ENCODE peak calls at places on chromosomes 16 and 17, in six cellular contexts. One of them, this sample, is unnamed.

GRCh38 chr16:89044394-89045180 is 49.1 kb upstream of the ACSF3 start:
- DNase-seq in HepG2: no peak
- DNase-seq in K562: no peak
- DNase-seq in H1: no peak
- DNase-seq in GM12891: no peak
- DNase-seq in GM12878: no peak
- DNase-seq in this sample: no peak

GRCh38 chr17:27569884-27570577 is 61.0 kb upstream of the LGALS9 start:
- DNase-seq in HepG2: peak
- DNase-seq in K562: peak
- DNase-seq in H1: no peak
- DNase-seq in GM12891: no peak
- DNase-seq in GM12878: no peak
- DNase-seq in this sample: no peak

GRCh38 chr17:56392274-56392673 is 201.2 kb upstream of the NOG start:
- DNase-seq in HepG2: no peak
- DNase-seq in K562: no peak
- DNase-seq in H1: no peak
- DNase-seq in GM12891: no peak
- DNase-seq in GM12878: no peak
- DNase-seq in this sample: no peak

GRCh38 chr17:21378553-21378952 is 2.4 kb downstream of the KCNJ12 start:
- DNase-seq in HepG2: no peak
- DNase-seq in K562: no peak
- DNase-seq in H1: peak
- DNase-seq in GM12891: no peak
- DNase-seq in GM12878: no peak
- DNase-seq in this sample: no peak

GRCh38 chr16:54933281-54934150 is 2.9 kb downstream of the IRX5 start:
- DNase-seq in HepG2: no peak
- DNase-seq in K562: no peak
- DNase-seq in H1: peak
- DNase-seq in GM12891: no peak
- DNase-seq in GM12878: no peak
- DNase-seq in this sample: no peak

GRCh38 chr17:38798614-38799500 is 499 bp downstream of the PIP4K2B start:
- DNase-seq in HepG2: peak
- DNase-seq in K562: peak
- DNase-seq in H1: no peak
- DNase-seq in GM12891: peak
- DNase-seq in GM12878: no peak
- DNase-seq in this sample: peak

GRCh38 chr17:32486701-32487459 is at the start of gene CDK5R1:
- DNase-seq in HepG2: peak
- DNase-seq in K562: peak
- DNase-seq in H1: peak
- DNase-seq in GM12891: peak
- DNase-seq in GM12878: no peak
- DNase-seq in this sample: peak

GRCh38 chr17:12756786-12757185 is 32.5 kb upstream of the ARHGAP44 start:
- DNase-seq in HepG2: no peak
- DNase-seq in K562: no peak
- DNase-seq in H1: no peak
- DNase-seq in GM12891: no peak
- DNase-seq in GM12878: no peak
- DNase-seq in this sample: no peak

GRCh38 chr17:3944485-3945388 is 19.5 kb downstream of the ATP2A3 start:
- DNase-seq in HepG2: no peak
- DNase-seq in K562: peak
- DNase-seq in H1: peak
- DNase-seq in GM12891: peak
- DNase-seq in GM12878: no peak
- DNase-seq in this sample: peak

GRCh38 chr16:86680137-86680536 is 101.8 kb downstream of the FOXL1 start:
- DNase-seq in HepG2: no peak
- DNase-seq in K562: no peak
- DNase-seq in H1: no peak
- DNase-seq in GM12891: no peak
- DNase-seq in GM12878: no peak
- DNase-seq in this sample: no peak

GRCh38 chr16:20868890-20869289 is 31.3 kb downstream of the DCUN1D3 start:
- DNase-seq in HepG2: peak
- DNase-seq in K562: no peak
- DNase-seq in H1: no peak
- DNase-seq in GM12891: no peak
- DNase-seq in GM12878: no peak
- DNase-seq in this sample: no peak

GRCh38 chr16:14199624-14200023 is 128.5 kb downstream of the MRTFB start:
- DNase-seq in HepG2: no peak
- DNase-seq in K562: no peak
- DNase-seq in H1: no peak
- DNase-seq in GM12891: no peak
- DNase-seq in GM12878: no peak
- DNase-seq in this sample: no peak

GRCh38 chr17:49830605-49831004 is 17.3 kb downstream of the TAC4 start:
- DNase-seq in HepG2: no peak
- DNase-seq in K562: no peak
- DNase-seq in H1: no peak
- DNase-seq in GM12891: no peak
- DNase-seq in GM12878: no peak
- DNase-seq in this sample: no peak

GRCh38 chr16:17556276-17557052 is 85.7 kb upstream of the XYLT1 start:
- DNase-seq in HepG2: peak
- DNase-seq in K562: peak
- DNase-seq in H1: no peak
- DNase-seq in GM12891: no peak
- DNase-seq in GM12878: no peak
- DNase-seq in this sample: no peak
- TF ChIP-seq TAF1 in HepG2: no peak
- TF ChIP-seq TAF1 in K562: no peak
- TF ChIP-seq TAF1 in H1: no peak
- TF ChIP-seq TAF1 in GM12891: no peak
- TF ChIP-seq TAF1 in GM12878: no peak
- TF ChIP-seq TAF1 in this sample: no peak

DNA sequence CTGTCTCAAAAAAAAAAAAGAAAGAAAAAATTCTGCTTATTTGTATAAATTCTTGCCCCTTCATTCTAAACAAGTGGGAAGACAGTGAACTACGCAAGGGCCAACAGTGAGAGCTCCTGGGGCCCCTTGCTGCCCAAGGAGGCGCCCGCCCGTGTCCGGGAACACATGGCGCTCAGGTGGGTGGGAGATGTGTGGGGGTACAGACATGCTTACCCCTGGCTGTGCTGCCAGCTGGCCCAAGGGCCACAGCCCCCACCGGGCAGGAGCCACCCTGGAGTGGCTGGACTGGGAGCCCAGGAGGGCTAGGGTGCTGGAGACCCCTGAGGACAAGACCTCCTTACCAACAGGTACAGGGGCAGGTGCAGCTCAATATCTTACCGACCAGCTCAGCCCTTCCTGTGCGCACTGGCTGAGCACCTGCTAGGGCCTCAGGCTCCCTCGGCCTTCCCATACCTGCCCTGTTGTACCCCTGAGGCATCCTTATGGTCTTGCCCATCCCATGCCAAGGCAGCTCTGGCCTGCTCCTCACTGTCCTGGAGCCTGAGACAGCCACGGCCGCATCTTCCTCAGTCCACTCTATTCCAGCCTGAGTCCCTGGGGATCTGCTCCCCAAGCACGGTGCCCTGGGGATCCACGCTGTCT is 56.2 kb downstream of the CCDC57 start:
- DNase-seq in HepG2: no peak
- DNase-seq in K562: no peak
- DNase-seq in H1: no peak
- DNase-seq in GM12891: no peak
- DNase-seq in GM12878: no peak
- DNase-seq in this sample: no peak
- TF ChIP-seq POLR2A in HepG2: no peak
- TF ChIP-seq POLR2A in K562: no peak
- TF ChIP-seq POLR2A in H1: no peak
- TF ChIP-seq POLR2A in GM12891: no peak
- TF ChIP-seq POLR2A in GM12878: no peak
- TF ChIP-seq POLR2A in this sample: no peak

GRCh38 chr17:29931253-29931932 is 1.4 kb upstream of the SSH2 start:
- DNase-seq in HepG2: peak
- DNase-seq in K562: peak
- DNase-seq in H1: peak
- DNase-seq in GM12891: no peak
- DNase-seq in GM12878: peak
- DNase-seq in this sample: peak

GRCh38 chr17:29927546-29927945 is 2.5 kb downstream of the SSH2 start:
- DNase-seq in HepG2: no peak
- DNase-seq in K562: no peak
- DNase-seq in H1: no peak
- DNase-seq in GM12891: no peak
- DNase-seq in GM12878: no peak
- DNase-seq in this sample: no peak

GRCh38 chr17:29930399-29931010 is 477 bp upstream of the SSH2 start:
- DNase-seq in HepG2: peak
- DNase-seq in K562: peak
- DNase-seq in H1: peak
- DNase-seq in GM12891: no peak
- DNase-seq in GM12878: no peak
- DNase-seq in this sample: no peak

GRCh38 chr17:29929544-29930398 is at the start of gene SSH2:
- DNase-seq in HepG2: peak
- DNase-seq in K562: peak
- DNase-seq in H1: peak
- DNase-seq in GM12891: peak
- DNase-seq in GM12878: peak
- DNase-seq in this sample: peak

DNA sequence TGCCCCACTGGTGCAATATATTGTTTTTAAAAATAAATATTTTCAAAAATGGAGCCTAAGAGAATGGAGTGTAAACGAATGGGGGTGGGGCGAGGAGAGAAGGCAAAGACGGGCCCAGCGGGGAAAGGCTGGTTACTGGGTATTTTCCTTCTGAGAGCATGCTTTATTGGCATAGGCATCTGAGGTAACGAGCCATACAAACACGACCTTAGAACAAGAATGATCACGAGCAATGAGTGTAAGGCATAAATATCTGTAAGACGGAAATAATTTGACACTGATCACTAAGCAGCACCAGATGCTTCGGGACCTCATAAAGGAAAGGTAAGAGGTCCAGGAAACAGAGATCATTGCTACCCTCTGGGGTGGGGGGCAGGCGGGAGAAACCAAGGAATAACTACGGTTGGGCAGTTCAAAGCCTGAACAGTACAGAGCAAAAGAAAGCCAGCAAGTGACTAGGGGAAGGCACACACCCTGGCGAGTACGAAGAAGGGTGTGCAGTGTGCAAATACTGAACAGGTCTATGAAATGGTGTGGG is 953 bp downstream of the SSH2 start:
- DNase-seq in HepG2: peak
- DNase-seq in K562: peak
- DNase-seq in H1: peak
- DNase-seq in GM12891: no peak
- DNase-seq in GM12878: no peak
- DNase-seq in this sample: no peak
- TF ChIP-seq POLR2AphosphoS5 in HepG2: no peak
- TF ChIP-seq POLR2AphosphoS5 in K562: no peak
- TF ChIP-seq POLR2AphosphoS5 in H1: no peak
- TF ChIP-seq POLR2AphosphoS5 in GM12891: no peak
- TF ChIP-seq POLR2AphosphoS5 in GM12878: no peak
- TF ChIP-seq POLR2AphosphoS5 in this sample: peak

GRCh38 chr16:80807916-80808315 is 3.5 kb upstream of the CDYL2 start:
- DNase-seq in HepG2: no peak
- DNase-seq in K562: no peak
- DNase-seq in H1: no peak
- DNase-seq in GM12891: no peak
- DNase-seq in GM12878: no peak
- DNase-seq in this sample: no peak

GRCh38 chr16:80803341-80804060 is 897 bp downstream of the CDYL2 start:
- DNase-seq in HepG2: no peak
- DNase-seq in K562: no peak
- DNase-seq in H1: peak
- DNase-seq in GM12891: peak
- DNase-seq in GM12878: no peak
- DNase-seq in this sample: peak

GRCh38 chr16:80804451-80805383 is at the start of gene CDYL2:
- DNase-seq in HepG2: no peak
- DNase-seq in K562: no peak
- DNase-seq in H1: peak
- DNase-seq in GM12891: peak
- DNase-seq in GM12878: no peak
- DNase-seq in this sample: peak

GRCh38 chr16:80804061-80804450 is 342 bp downstream of the CDYL2 start:
- DNase-seq in HepG2: peak
- DNase-seq in K562: no peak
- DNase-seq in H1: peak
- DNase-seq in GM12891: peak
- DNase-seq in GM12878: no peak
- DNase-seq in this sample: peak

GRCh38 chr16:80806957-80807356 is 2.6 kb upstream of the CDYL2 start:
- DNase-seq in HepG2: peak
- DNase-seq in K562: no peak
- DNase-seq in H1: no peak
- DNase-seq in GM12891: no peak
- DNase-seq in GM12878: no peak
- DNase-seq in this sample: no peak
- TF ChIP-seq TAF1 in HepG2: no peak
- TF ChIP-seq TAF1 in K562: no peak
- TF ChIP-seq TAF1 in H1: no peak
- TF ChIP-seq TAF1 in GM12891: no peak
- TF ChIP-seq TAF1 in GM12878: no peak
- TF ChIP-seq TAF1 in this sample: no peak

DNA sequence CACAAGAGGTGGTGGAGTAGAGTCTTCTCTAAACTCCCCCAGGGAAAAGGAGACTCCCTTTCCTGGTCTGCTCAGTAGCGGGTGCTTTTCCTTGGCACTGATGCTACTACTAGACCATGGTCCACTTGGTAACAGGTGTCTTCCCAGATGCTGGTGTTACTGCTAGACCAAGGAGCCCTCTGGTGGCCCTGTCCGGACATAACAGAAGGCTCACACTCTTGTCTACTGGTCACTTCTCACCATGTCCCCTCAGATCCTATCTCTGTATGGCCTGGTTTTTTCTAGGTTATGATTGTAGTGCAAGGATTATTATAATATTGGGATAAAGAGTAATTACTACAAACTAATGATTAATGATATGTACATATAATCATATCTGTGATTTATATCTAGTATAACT is 49.7 kb upstream of the ARL4D start:
- DNase-seq in HepG2: no peak
- DNase-seq in K562: peak
- DNase-seq in H1: no peak
- DNase-seq in GM12891: no peak
- DNase-seq in GM12878: no peak
- DNase-seq in this sample: no peak
- TF ChIP-seq POLR2A in HepG2: no peak
- TF ChIP-seq POLR2A in K562: no peak
- TF ChIP-seq POLR2A in H1: no peak
- TF ChIP-seq POLR2A in GM12891: no peak
- TF ChIP-seq POLR2A in GM12878: no peak
- TF ChIP-seq POLR2A in this sample: no peak

This sample was measured in GM12892.